ENCODE peak calls at places on chromosomes 2 and 18, in five cellular contexts. M is lung, G is adrenal gland, N is astrocyte of the cerebellum, Z is BJ. T is an unnamed sample.

GRCh38 chr18:63298393-63299015 is 21.1 kb downstream of the BCL2 start:
- DNase-seq in N (no peak), G (peak; percentile 56), M (no peak), Z (no peak), T (no peak)

GRCh38 chr2:9655441-9656269 is 24.9 kb upstream of the YWHAQ start:
- DNase-seq in G (peak; percentile 57), N (peak; percentile 58), M (no peak), Z (peak; percentile 56), T (no peak)

GRCh38 chr2:138084206-138084605 is 119.9 kb downstream of the HNMT start:
- DNase-seq in Z (no peak), G (no peak), N (no peak), M (no peak), T (no peak)

GRCh38 chr18:39030124-39030655 is 1464.6 kb upstream of the CELF4 start:
- DNase-seq in N (no peak), Z (no peak), M (no peak), G (no peak), T (no peak)

GRCh38 chr2:159030674-159031380 is 62.4 kb downstream of the TANC1 start:
- DNase-seq in Z (no peak), N (peak; percentile 23), M (peak; percentile 50), G (peak; percentile 88), T (peak; percentile 45)

GRCh38 chr2:216222650-216223352 is 113.7 kb downstream of the XRCC5 start:
- DNase-seq in Z (no peak), N (no peak), G (no peak), M (no peak), T (no peak)

GRCh38 chr2:193496786-193497185 is 1302.1 kb upstream of the TMEFF2 start:
- DNase-seq in N (no peak), G (no peak), Z (no peak), M (no peak), T (no peak)

GRCh38 chr2:222960126-222960525 is 91.9 kb upstream of the KCNE4 start:
- DNase-seq in N (no peak), Z (no peak), M (no peak), G (no peak), T (no peak)

GRCh38 chr18:25535495-25535894 is 183.5 kb upstream of the ZNF521 start:
- DNase-seq in G (no peak), N (no peak), M (no peak), Z (no peak), T (no peak)

GRCh38 chr2:42875880-42876279 is 83.5 kb upstream of the HAAO start:
- DNase-seq in N (no peak), M (no peak), Z (no peak), G (peak; percentile 31), T (peak; percentile 27)

GRCh38 chr2:60461421-60462108 is 91.9 kb downstream of the BCL11A start:
- DNase-seq in N (no peak), G (no peak), M (no peak), Z (no peak), T (no peak)

GRCh38 chr2:235494716-235495372 is 1.0 kb downstream of the AGAP1 start:
- DNase-seq in G (peak; percentile 75), N (no peak), M (peak; percentile 52), Z (no peak), T (peak; percentile 51)

GRCh38 chr2:64525323-64525625 is 1.1 kb downstream of the AFTPH start:
- DNase-seq in Z (no peak), G (no peak), N (no peak), M (no peak), T (no peak)

GRCh38 chr2:172011814-172012580 is 12.2 kb downstream of the METAP1D start:
- DNase-seq in G (no peak), M (no peak), N (no peak), Z (no peak), T (no peak)

GRCh38 chr2:74502720-74503505 is 3.5 kb upstream of the LBX2 start:
- DNase-seq in N (peak; percentile 34), G (peak; percentile 84), M (peak; percentile 80), Z (no peak), T (peak; percentile 68)

GRCh38 chr2:80222644-80223043 is 81.9 kb downstream of the LRRTM1 start:
- DNase-seq in N (no peak), G (no peak), M (no peak), Z (no peak), T (no peak)

GRCh38 chr18:63253018-63253417 is 66.6 kb downstream of the BCL2 start:
- DNase-seq in Z (no peak), N (no peak), G (no peak), M (no peak), T (no peak)

GRCh38 chr18:39105095-39105494 is 1539.5 kb upstream of the CELF4 start:
- DNase-seq in M (no peak), G (no peak), N (no peak), Z (no peak), T (no peak)

DNA sequence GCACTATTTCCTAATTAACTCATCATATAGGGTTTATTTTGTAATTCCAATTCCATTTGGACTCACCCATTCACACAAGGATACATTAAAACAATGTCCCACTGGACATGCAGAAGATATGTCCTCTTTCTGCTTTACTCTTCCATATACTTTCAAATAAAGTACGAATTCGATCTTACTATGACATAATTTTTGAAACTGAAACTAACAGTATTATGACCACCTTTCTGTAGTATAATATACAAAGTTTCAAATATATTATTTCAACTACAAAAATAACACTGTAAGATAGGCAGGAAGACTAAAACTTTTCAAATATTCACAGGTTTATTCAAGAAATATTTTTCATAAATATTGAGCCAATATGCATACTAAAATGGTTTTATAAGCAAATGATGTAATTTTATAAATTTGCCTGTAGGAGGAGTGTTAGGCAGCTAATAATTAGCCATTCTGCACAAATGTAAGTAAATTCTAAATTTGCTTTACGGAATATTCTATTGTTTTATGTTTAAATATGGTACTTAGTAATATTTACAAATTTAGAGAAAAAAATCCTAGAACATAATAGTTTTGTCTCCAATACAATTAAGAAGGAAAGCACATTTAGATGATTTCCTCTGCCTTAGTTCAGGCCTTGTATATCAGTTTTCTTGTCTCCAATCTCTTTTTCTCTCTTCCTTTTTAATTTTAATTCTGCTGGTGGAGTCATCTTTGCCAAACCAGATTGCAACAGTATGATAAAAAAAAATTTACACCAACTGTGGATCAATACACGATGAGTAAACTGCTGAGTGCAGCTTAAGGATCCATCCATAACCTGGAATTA is 85.9 kb downstream of the CERKL start:
- DNase-seq in M (no peak), N (peak; percentile 5), Z (no peak), G (no peak), T (no peak)
- TF ChIP-seq CTCF in M (no peak), N (peak; percentile 22), Z (peak; percentile 29), G (no peak), T (no peak)

DNA sequence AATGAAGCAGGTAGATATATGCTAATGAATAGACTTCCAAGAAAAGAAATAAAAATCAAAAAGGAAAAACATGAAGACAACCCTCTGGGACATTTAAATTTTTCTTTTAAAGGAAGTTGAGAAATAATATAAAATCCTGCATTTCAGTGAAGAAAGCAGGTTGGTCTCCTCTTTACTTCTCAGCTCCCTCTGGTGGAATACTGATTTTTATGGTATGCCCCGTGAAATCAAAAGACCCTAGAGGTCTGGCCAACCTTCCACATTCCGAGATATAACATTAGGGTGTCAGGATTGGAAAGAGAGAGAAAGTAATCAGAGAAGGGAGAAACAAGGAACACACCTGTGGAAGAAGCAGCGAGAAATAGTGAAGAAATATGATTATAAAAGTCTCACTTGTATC is 72.7 kb downstream of the DNER start:
- DNase-seq in N (no peak), M (no peak), Z (no peak), G (no peak), T (no peak)
- TF ChIP-seq CTCF in N (peak; percentile 11), M (no peak), Z (peak; percentile 3), G (no peak), T (no peak)

DNA sequence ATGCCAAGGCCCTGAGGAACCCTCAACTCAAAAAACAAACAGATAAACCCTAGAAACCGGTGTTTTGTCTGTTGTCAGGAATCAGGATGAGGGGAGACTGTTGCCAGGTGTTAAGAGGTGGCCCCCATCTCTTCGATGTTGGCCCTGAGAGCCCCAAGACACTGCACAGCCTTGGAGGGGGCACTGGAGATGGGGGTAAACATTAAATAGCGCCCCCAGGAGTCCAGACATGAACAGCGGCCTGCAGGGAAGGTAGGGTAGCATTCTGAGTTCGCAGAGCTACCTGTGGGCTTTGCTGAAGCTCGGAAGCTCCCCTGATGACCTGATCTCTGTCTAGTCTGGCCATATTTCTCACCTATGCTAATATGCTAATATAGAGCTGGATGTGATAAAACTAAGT is 97.6 kb upstream of the SMAD2 start:
- DNase-seq in N (no peak), G (no peak), Z (no peak), M (no peak), T (no peak)
- TF ChIP-seq CTCF in N (peak; percentile 2), G (no peak), Z (peak; percentile 6), M (no peak), T (no peak)

GRCh38 chr18:76823166-76823539 is 796 bp downstream of the ZNF236 start:
- DNase-seq in M (no peak), Z (no peak), G (peak; percentile 54), N (no peak), T (no peak)

GRCh38 chr18:76822510-76823165 is at the start of gene ZNF236:
- DNase-seq in Z (no peak), N (no peak), G (peak; percentile 73), M (peak; percentile 68), T (peak; percentile 76)

GRCh38 chr18:76824754-76825153 is 2.4 kb downstream of the ZNF236 start:
- DNase-seq in Z (no peak), N (no peak), M (no peak), G (no peak), T (no peak)

GRCh38 chr18:76824136-76824676 is 1.8 kb downstream of the ZNF236 start:
- DNase-seq in G (peak; percentile 51), N (no peak), Z (no peak), M (no peak), T (no peak)

DNA sequence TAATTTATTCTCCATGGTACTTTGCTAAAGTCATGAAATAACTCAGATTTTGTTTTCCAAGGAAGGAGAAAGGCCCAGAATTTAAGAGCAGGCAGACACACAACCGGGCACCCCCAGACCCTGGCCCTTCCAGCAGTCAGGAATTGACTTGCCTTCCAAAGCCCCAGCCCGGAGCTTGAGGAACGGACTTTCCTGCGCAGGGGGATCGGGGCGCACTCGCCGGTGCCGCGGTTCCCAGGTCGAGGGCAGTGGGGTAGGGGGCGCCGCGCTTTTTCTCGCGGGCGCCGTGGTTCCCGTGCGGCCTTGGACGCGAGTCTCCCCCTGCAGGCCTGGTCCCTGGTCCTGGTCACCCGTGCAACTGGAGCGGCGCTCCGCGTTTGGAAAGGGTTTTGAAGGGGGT is 1.2 kb downstream of the ZNF236 start:
- DNase-seq in N (no peak), G (peak; percentile 51), Z (no peak), M (no peak), T (peak; percentile 22)
- TF ChIP-seq CTCF in N (peak; percentile 43), G (no peak), Z (peak; percentile 50), M (no peak), T (no peak)

DNA sequence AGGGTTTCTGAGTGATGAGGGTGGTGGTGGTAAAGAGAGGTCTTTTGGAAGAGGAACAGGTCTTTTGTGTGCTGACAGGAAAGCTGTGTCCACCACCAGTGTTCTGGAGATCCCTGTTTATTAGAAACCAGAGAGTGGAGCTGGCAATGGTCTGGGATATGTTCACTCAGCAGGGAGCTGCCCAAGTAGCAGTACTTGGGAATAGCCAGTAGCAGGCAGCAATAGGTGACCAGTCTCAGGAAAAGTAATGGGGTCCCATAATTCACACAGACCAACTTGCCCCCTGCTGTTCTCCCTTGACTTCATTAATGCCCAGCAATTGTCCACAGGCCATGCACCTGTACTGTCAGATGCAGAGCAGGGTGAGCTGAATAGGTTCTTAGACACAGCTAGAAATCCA is 1.8 kb downstream of the TSPYL6 start:
- DNase-seq in M (no peak), Z (no peak), G (no peak), N (no peak), T (no peak)
- TF ChIP-seq CTCF in M (no peak), Z (no peak), G (no peak), N (no peak), T (no peak)

T was measured in thyroid gland.